ENCODE peak calls at places on chromosomes 2 and 18, in ten cellular contexts. X is PC-9, O is endothelial cell, R is fibroblast of the aortic adventitia, D is heart right ventricle, T is astrocyte of the cerebellum, P is left lung, A is IMR-90, S is cardiac fibroblast, I is left ventricle myocardium inferior. Q is an unnamed sample.

GRCh38 chr18:25329783-25330182 is 22.2 kb downstream of the ZNF521 start:
- DNase-seq in X (no peak), O (no peak), R (no peak), D (no peak), T (no peak), P (no peak), A (no peak), S (no peak), I (no peak), Q (no peak)

GRCh38 chr2:178484245-178485041 is 4.2 kb downstream of the PLEKHA3 start:
- DNase-seq in X (peak; percentile 48), O (no peak), R (peak; percentile 62), D (peak; percentile 64), T (no peak), P (no peak), A (peak; percentile 30), S (peak; percentile 60), I (peak; percentile 27), Q (no peak)

GRCh38 chr2:104434363-104434792 is 419.5 kb upstream of the POU3F3 start:
- DNase-seq in X (no peak), O (peak; percentile 21), R (no peak), D (no peak), T (no peak), P (no peak), A (no peak), S (no peak), I (no peak), Q (no peak)

GRCh38 chr2:1661891-1662605 is 82.3 kb downstream of the PXDN start:
- DNase-seq in X (no peak), O (no peak), R (no peak), D (no peak), T (no peak), P (peak; percentile 24), A (no peak), S (no peak), I (no peak), Q (no peak)

GRCh38 chr18:24868760-24869237 is 408.4 kb downstream of the HRH4 start:
- DNase-seq in X (no peak), O (no peak), R (no peak), D (no peak), T (no peak), P (no peak), A (peak; percentile 85), S (no peak), I (no peak), Q (no peak)

GRCh38 chr18:48541026-48541746 is 2.4 kb downstream of the CTIF start:
- DNase-seq in X (peak; percentile 48), O (peak; percentile 75), R (peak; percentile 80), D (peak; percentile 73), T (peak; percentile 63), P (peak; percentile 87), A (peak; percentile 75), S (peak; percentile 77), I (peak; percentile 83), Q (peak; percentile 66)

GRCh38 chr2:169656164-169656563 is 38.0 kb downstream of the CFAP210 start:
- DNase-seq in X (no peak), O (no peak), R (no peak), D (no peak), T (no peak), P (no peak), A (no peak), S (no peak), I (no peak), Q (no peak)

GRCh38 chr2:65800998-65801397 is 368.6 kb upstream of the SPRED2 start:
- DNase-seq in X (no peak), O (no peak), R (peak; percentile 9), D (no peak), T (no peak), P (no peak), A (peak; percentile 23), S (no peak), I (no peak), Q (no peak)

GRCh38 chr18:8162797-8163196 is 446.4 kb upstream of the RAB12 start:
- DNase-seq in X (no peak), O (no peak), R (no peak), D (no peak), T (no peak), P (no peak), A (no peak), S (no peak), I (no peak), Q (no peak)

GRCh38 chr2:27502149-27502548 is 5.5 kb downstream of the GCKR start:
- DNase-seq in X (no peak), O (no peak), R (peak; percentile 49), D (no peak), T (no peak), P (no peak), A (peak; percentile 56), S (peak; percentile 18), I (no peak), Q (no peak)

GRCh38 chr2:222862915-222863544 is 2.2 kb downstream of the ACSL3 start:
- DNase-seq in X (peak; percentile 73), O (no peak), R (peak; percentile 27), D (no peak), T (no peak), P (no peak), A (no peak), S (no peak), I (no peak), Q (no peak)

GRCh38 chr2:222861411-222862067 is 703 bp downstream of the ACSL3 start:
- DNase-seq in X (no peak), O (peak; percentile 16), R (no peak), D (peak; percentile 24), T (no peak), P (peak; percentile 52), A (no peak), S (no peak), I (peak; percentile 51), Q (no peak)

GRCh38 chr2:222860740-222861410 is at the start of gene ACSL3:
- DNase-seq in X (peak; percentile 94), O (peak; percentile 99), R (peak; percentile 85), D (peak; percentile 97), T (peak; percentile 72), P (peak; percentile 98), A (peak; percentile 89), S (peak; percentile 91), I (peak; percentile 99), Q (peak; percentile 94)

GRCh38 chr2:222864296-222864695 is 3.5 kb downstream of the ACSL3 start:
- DNase-seq in X (peak; percentile 76), O (no peak), R (peak; percentile 80), D (peak; percentile 32), T (no peak), P (no peak), A (peak; percentile 84), S (peak; percentile 87), I (no peak), Q (peak; percentile 47)

DNA sequence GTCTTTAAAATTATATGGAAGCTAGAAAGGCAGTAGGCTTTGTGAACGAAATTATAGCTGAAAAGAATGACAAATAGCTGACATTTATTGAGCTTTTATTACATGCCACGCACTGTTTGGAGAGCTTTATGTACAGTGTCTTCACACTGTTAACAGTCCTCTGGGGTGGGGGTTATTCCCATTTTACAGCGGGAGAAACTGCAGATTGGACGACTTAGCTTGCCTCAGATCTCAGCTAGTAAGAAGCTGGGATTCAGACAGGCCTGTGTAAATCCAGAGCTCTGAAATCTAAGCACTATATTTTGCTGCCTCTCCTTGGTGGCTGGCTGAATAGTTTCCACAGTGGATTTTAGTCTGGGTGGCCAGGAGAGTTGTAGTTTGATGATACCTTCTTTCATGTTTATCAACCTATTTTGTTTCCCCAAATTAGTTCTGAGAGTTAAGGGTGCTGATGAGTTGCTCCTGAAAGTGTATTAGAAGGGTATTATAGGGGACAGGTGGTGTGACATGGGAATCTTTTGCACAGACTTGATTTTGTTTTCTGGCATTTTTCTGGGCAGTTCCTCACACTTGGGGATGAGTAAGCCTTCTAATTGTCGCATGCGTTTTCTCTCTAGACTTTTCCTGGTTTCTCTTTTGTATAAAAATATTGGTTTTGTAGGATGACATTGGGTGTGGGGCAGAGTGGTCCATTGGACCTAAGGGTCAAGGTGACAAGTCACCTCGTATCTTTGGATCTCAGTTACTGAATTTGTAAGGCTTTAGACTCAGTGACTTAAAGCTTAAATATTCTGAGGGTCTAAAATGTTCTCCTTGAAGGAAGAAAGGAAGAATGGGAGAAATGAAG is 1.5 kb downstream of the ACSL3 start:
- DNase-seq in X (peak; percentile 51), O (no peak), R (peak; percentile 68), D (peak; percentile 19), T (no peak), P (no peak), A (peak; percentile 62), S (peak; percentile 56), I (no peak), Q (no peak)
- TF ChIP-seq CTCF in X (no peak), O (no peak), R (peak; percentile 44), D (peak; percentile 21), T (peak; percentile 44), P (no peak), A (peak; percentile 33), S (peak; percentile 13), I (peak; percentile 20), Q (no peak)

DNA sequence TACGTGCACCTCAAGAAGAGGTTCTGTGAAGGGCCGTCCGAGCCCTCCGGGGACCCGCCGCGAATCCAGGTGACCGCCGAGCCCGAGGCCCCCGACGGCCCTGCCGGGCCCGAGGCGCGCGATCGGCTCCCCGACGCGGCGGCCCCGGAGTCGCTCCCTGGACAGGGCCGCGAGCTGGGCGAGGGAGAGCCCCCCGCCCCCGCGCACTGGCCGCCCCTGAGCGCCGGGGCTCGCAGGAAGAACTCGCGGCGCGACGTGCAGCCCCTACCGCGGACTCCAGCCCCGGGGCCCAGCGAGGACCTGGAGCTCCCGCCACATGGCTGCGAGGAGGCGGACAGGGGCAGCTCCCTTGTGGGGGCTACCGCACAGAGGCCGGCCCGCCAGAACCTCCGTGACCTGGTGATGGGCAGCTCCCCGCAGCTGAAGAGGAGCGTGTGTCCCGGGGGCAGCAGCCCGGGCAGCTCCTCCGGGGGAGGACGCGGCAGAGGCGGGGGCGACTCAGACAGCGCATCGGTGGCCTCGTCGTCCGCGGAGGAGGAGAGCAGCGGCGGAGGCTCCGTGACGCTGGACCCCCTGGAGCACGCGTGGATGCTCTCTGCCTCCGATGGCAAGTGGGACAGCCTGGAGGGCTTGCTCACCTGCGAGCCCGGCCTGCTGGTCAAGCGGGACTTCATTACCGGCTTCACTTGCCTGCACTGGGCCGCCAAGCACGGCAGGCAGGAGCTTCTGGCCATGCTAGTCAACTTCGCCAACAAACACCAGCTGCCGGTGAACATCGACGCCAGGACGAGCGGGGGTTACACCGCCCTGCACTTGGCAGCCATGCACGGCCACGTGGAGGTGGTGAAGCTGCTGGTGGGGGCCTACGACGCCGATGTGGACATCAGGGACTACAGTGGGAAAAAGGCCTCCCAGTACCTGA is 812 bp downstream of the SOWAHC start:
- DNase-seq in X (no peak), O (peak; percentile 29), R (peak; percentile 28), D (peak; percentile 12), T (no peak), P (peak; percentile 42), A (no peak), S (no peak), I (peak; percentile 20), Q (no peak)
- TF ChIP-seq CTCF in X (no peak), O (no peak), R (no peak), D (no peak), T (no peak), P (no peak), A (no peak), S (no peak), I (no peak), Q (no peak)

GRCh38 chr2:208571764-208572131 is 165.2 kb downstream of the PTH2R start:
- DNase-seq in X (no peak), O (no peak), R (no peak), D (no peak), T (no peak), P (no peak), A (no peak), S (no peak), I (no peak), Q (no peak)
- TF ChIP-seq CTCF in X (no peak), O (no peak), R (no peak), D (no peak), T (no peak), P (no peak), A (no peak), S (no peak), I (no peak), Q (no peak)

GRCh38 chr2:38660282-38660681 is 5.6 kb upstream of the GALM start:
- DNase-seq in X (no peak), O (no peak), R (no peak), D (no peak), T (no peak), P (no peak), A (no peak), S (no peak), I (no peak), Q (no peak)
- TF ChIP-seq CTCF in X (no peak), O (no peak), R (no peak), D (no peak), T (no peak), P (no peak), A (no peak), S (no peak), I (no peak), Q (no peak)

Q was measured in CD14-positive monocyte.